ENCODE peak calls at places on chromosomes 13 and 19, in ten cellular contexts. W is activated T-cell treated with anti-CD3 and anti-CD28 coated beads, Interleukin-2, amount 50 U/mL, for 4 hours; X is fibroblast of the conjunctiva; E is HT1080; P is midbrain; A is memory B cell; O is foreskin fibroblast; U is NCI-H345; M is fibroblast of mammary gland; Y is gastrocnemius medialis. Q is an unnamed sample.

GRCh38 chr13:79227418-79227817 is 178.6 kb downstream of the RBM26 start:
- DNase-seq in Y (no peak), M (no peak), O (no peak), U (peak), A (no peak), E (no peak), P (no peak), X (no peak), W (no peak), Q (peak)

GRCh38 chr19:1038995-1039645 is 787 bp upstream of the ABCA7 start:
- DNase-seq in U (no peak), P (no peak), M (no peak), Y (no peak), W (no peak), X (no peak), E (no peak), A (no peak), O (peak), Q (no peak)

GRCh38 chr19:51196181-51196580 is 28.7 kb upstream of the CD33 start:
- DNase-seq in P (no peak), X (no peak), A (no peak), O (no peak), M (no peak), W (no peak), Y (no peak), E (no peak), U (no peak), Q (no peak)

GRCh38 chr19:31257426-31258130 is 91.7 kb downstream of the TSHZ3 start:
- DNase-seq in W (no peak), M (no peak), P (no peak), X (no peak), Y (no peak), O (no peak), U (no peak), E (no peak), A (no peak), Q (no peak)

GRCh38 chr13:59461411-59461810 is 702.3 kb downstream of the DIAPH3 start:
- DNase-seq in U (no peak), E (no peak), A (no peak), X (no peak), M (no peak), P (no peak), Y (no peak), W (no peak), O (no peak), Q (no peak)

GRCh38 chr13:26074706-26075105 is 22.9 kb upstream of the SHISA2 start:
- DNase-seq in X (no peak), U (no peak), M (no peak), W (no peak), E (peak), A (no peak), Y (no peak), P (no peak), O (peak), Q (no peak)

GRCh38 chr19:43594710-43595604 is 977 bp downstream of the IRGQ start:
- DNase-seq in O (peak), P (no peak), A (peak), X (peak), W (peak), E (peak), U (no peak), M (peak), Y (no peak), Q (peak)

GRCh38 chr19:38389101-38389925 is 816 bp downstream of the SPRED3 start:
- DNase-seq in P (peak), O (peak), A (no peak), W (no peak), E (peak), Y (no peak), X (peak), M (peak), U (peak), Q (no peak)

GRCh38 chr19:31693870-31694269 is 344.6 kb upstream of the TSHZ3 start:
- DNase-seq in W (no peak), E (no peak), U (no peak), X (no peak), P (no peak), Y (no peak), M (no peak), A (no peak), O (no peak), Q (no peak)

GRCh38 chr19:48368942-48369341 is 4.8 kb downstream of the SYNGR4 start:
- DNase-seq in P (no peak), Y (no peak), W (no peak), A (no peak), O (no peak), M (no peak), U (peak), E (no peak), X (no peak), Q (no peak)

GRCh38 chr13:66210677-66211076 is 1019.5 kb downstream of the PCDH9 start:
- DNase-seq in Y (no peak), P (no peak), E (peak), O (peak), A (no peak), M (peak), W (no peak), X (peak), U (no peak), Q (no peak)

GRCh38 chr19:18771328-18772242 is 19.5 kb downstream of the COMP start:
- DNase-seq in W (no peak), Y (no peak), P (no peak), A (no peak), X (no peak), M (no peak), O (no peak), E (no peak), U (no peak), Q (no peak)

GRCh38 chr19:31499281-31499680 is 150.0 kb upstream of the TSHZ3 start:
- DNase-seq in A (no peak), U (no peak), O (no peak), W (no peak), E (no peak), M (no peak), P (no peak), Y (no peak), X (no peak), Q (no peak)

GRCh38 chr13:113729329-113730019 is 29.6 kb upstream of the TMEM255B start:
- DNase-seq in Y (no peak), O (peak), E (no peak), A (no peak), U (no peak), W (no peak), M (peak), X (no peak), P (no peak), Q (no peak)

GRCh38 chr13:114067886-114068722 is 64.3 kb downstream of the RASA3 start:
- DNase-seq in Y (no peak), P (no peak), O (no peak), W (no peak), M (no peak), E (no peak), X (no peak), A (peak), U (no peak), Q (no peak)

GRCh38 chr19:28074773-28075172 is 1138.2 kb downstream of the UQCRFS1 start:
- DNase-seq in M (no peak), Y (no peak), X (no peak), A (no peak), O (no peak), W (no peak), P (no peak), E (no peak), U (no peak), Q (no peak)

GRCh38 chr19:28847468-28847867 is 365.5 kb downstream of the UQCRFS1 start:
- DNase-seq in P (no peak), W (no peak), U (no peak), E (peak), M (peak), O (peak), Y (no peak), A (no peak), X (no peak), Q (no peak)

GRCh38 chr19:58477871-58478270 is 1.7 kb downstream of the ZNF446 start:
- DNase-seq in O (no peak), M (no peak), A (no peak), P (no peak), U (no peak), X (no peak), Y (no peak), W (no peak), E (no peak), Q (no peak)

GRCh38 chr13:75469087-75469486 is 12.9 kb downstream of the TBC1D4 start:
- DNase-seq in W (no peak), M (no peak), X (no peak), P (no peak), O (no peak), E (no peak), U (no peak), A (no peak), Y (no peak), Q (no peak)

GRCh38 chr13:36341718-36342117 is 4.5 kb downstream of the SPART start:
- DNase-seq in W (no peak), A (no peak), P (no peak), Y (no peak), X (no peak), O (peak), U (no peak), E (peak), M (peak), Q (no peak)

GRCh38 chr13:42981853-42982252 is 10.2 kb downstream of the EPSTI1 start:
- DNase-seq in W (no peak), U (no peak), A (no peak), Y (no peak), X (no peak), M (no peak), P (no peak), O (no peak), E (no peak), Q (no peak)

GRCh38 chr19:48737360-48737998 is 2.9 kb downstream of the RASIP1 start:
- DNase-seq in M (no peak), E (no peak), U (peak), P (no peak), Y (no peak), O (no peak), X (no peak), W (no peak), A (no peak), Q (no peak)

GRCh38 chr19:32808236-32808635 is 61.3 kb downstream of the SLC7A9 start:
- DNase-seq in M (no peak), W (no peak), P (no peak), X (no peak), A (no peak), O (no peak), Y (no peak), E (no peak), U (no peak), Q (no peak)

GRCh38 chr19:11338569-11339253 is 746 bp downstream of the RAB3D start:
- DNase-seq in X (no peak), W (no peak), Y (no peak), E (no peak), A (no peak), P (no peak), O (peak), M (no peak), U (no peak), Q (no peak)

GRCh38 chr19:40702337-40703012 is 12.0 kb upstream of the NUMBL start:
- DNase-seq in A (no peak), W (no peak), O (peak), M (no peak), P (no peak), U (no peak), E (peak), Y (no peak), X (no peak), Q (no peak)

GRCh38 chr19:7980168-7980567 is 25.3 kb downstream of the ELAVL1 start:
- DNase-seq in U (no peak), W (no peak), X (no peak), O (no peak), A (no peak), M (no peak), E (no peak), Y (no peak), P (no peak), Q (no peak)

GRCh38 chr19:15123900-15124299 is 16.7 kb downstream of the SYDE1 start:
- DNase-seq in M (no peak), U (peak), O (peak), E (no peak), A (no peak), P (peak), W (no peak), X (no peak), Y (peak), Q (no peak)

GRCh38 chr13:23996456-23996855 is 99.2 kb upstream of the C1QTNF9B start:
- DNase-seq in W (no peak), X (no peak), M (no peak), Y (no peak), O (no peak), P (no peak), U (no peak), A (no peak), E (no peak), Q (no peak)

GRCh38 chr13:47188802-47189201 is 291.9 kb upstream of the HTR2A start:
- DNase-seq in W (no peak), U (no peak), P (no peak), O (peak), X (peak), M (peak), A (no peak), Y (no peak), E (peak), Q (no peak)

GRCh38 chr19:13726323-13726722 is 38.0 kb upstream of the MRI1 start:
- DNase-seq in O (no peak), Y (no peak), U (no peak), W (no peak), E (no peak), P (no peak), A (no peak), X (no peak), M (no peak), Q (no peak)

GRCh38 chr19:13681509-13681908 is 82.8 kb upstream of the MRI1 start:
- DNase-seq in X (peak), P (no peak), E (no peak), O (no peak), M (peak), A (no peak), Y (no peak), U (no peak), W (no peak), Q (no peak)

GRCh38 chr13:112615391-112615790 is 27.4 kb upstream of the TUBGCP3 start:
- DNase-seq in W (no peak), Y (no peak), X (no peak), A (no peak), M (no peak), U (no peak), P (no peak), O (no peak), E (no peak), Q (no peak)

GRCh38 chr13:36531746-36532486 is 99.6 kb downstream of the CCNA1 start:
- DNase-seq in E (peak), A (no peak), U (no peak), Y (no peak), P (no peak), M (peak), X (peak), W (no peak), O (peak), Q (no peak)

GRCh38 chr19:656751-657559 is 6.1 kb downstream of the RNF126 start:
- DNase-seq in O (no peak), P (no peak), U (no peak), W (no peak), X (no peak), M (no peak), E (no peak), A (no peak), Y (no peak), Q (no peak)

GRCh38 chr13:36328821-36329220 is 17.4 kb downstream of the SPART start:
- DNase-seq in E (no peak), A (no peak), X (no peak), Y (no peak), P (no peak), U (no peak), O (no peak), W (no peak), M (no peak), Q (no peak)

GRCh38 chr13:94249512-94249911 is 230.0 kb downstream of the DCT start:
- DNase-seq in U (peak), M (peak), P (no peak), E (peak), A (no peak), X (peak), Y (no peak), O (peak), W (no peak), Q (no peak)